ENCODE peak calls at places on chromosomes 4 and X, in four cellular contexts. M is neural progenitor cell, E is transverse colon, G is SK-N-SH. Q is an unnamed sample.

GRCh38 chr4:38049545-38050170 is 89.5 kb downstream of the PTTG2 start:
- DNase-seq in M (no peak), E (no peak), G (no peak), Q (no peak)

GRCh38 chr4:26953770-26954423 is 93.3 kb downstream of the STIM2 start:
- DNase-seq in M (no peak), E (no peak), G (no peak), Q (no peak)

GRCh38 chrX:12319012-12319519 is 180.8 kb downstream of the FRMPD4 start:
- DNase-seq in M (peak), E (no peak), G (no peak), Q (no peak)

GRCh38 chrX:13283968-13284914 is 35.6 kb downstream of the ATXN3L start:
- DNase-seq in M (peak), E (no peak), G (no peak), Q (no peak)

GRCh38 chr4:56215901-56216300 is 171.4 kb downstream of the AASDH start:
- DNase-seq in M (no peak), E (peak), G (peak), Q (no peak)

GRCh38 chr4:187208641-187209040 is 485.0 kb upstream of the FAT1 start:
- DNase-seq in M (no peak), E (no peak), G (no peak), Q (no peak)

GRCh38 chr4:169070071-169070894 is 60.2 kb upstream of the CBR4 start:
- DNase-seq in M (peak), E (peak), G (no peak), Q (no peak)

GRCh38 chr4:89509708-89510269 is 202.2 kb upstream of the GPRIN3 start:
- DNase-seq in M (no peak), E (no peak), G (no peak), Q (no peak)

GRCh38 chrX:145405012-145405411 is 157.7 kb downstream of the SPANXN1 start:
- DNase-seq in M (peak), E (no peak), G (peak), Q (no peak)

GRCh38 chr4:123750044-123750443 is 353.4 kb downstream of the SPRY1 start:
- DNase-seq in M (peak), E (no peak), G (no peak), Q (no peak)

GRCh38 chr4:100876546-100876945 is 358.7 kb upstream of the EMCN start:
- DNase-seq in M (no peak), E (no peak), G (no peak), Q (no peak)

GRCh38 chrX:69137911-69138310 is 27.3 kb downstream of the PJA1 start:
- DNase-seq in M (no peak), E (no peak), G (no peak), Q (no peak)

GRCh38 chrX:28586891-28587635 is at the start of gene IL1RAPL1:
- DNase-seq in M (peak), E (no peak), G (no peak), Q (no peak)
- TF ChIP-seq CTCF in M (peak), E (no peak), G (peak), Q (no peak)

GRCh38 chr4:92183825-92184224 is 119.9 kb upstream of the GRID2 start:
- DNase-seq in M (no peak), E (no peak), G (no peak), Q (peak)

GRCh38 chr4:92186239-92186638 is 117.5 kb upstream of the GRID2 start:
- DNase-seq in M (no peak), E (no peak), G (no peak), Q (no peak)

GRCh38 chr4:92182736-92183407 is 120.9 kb upstream of the GRID2 start:
- DNase-seq in M (no peak), E (no peak), G (peak), Q (no peak)

GRCh38 chr4:92184566-92184965 is 119.2 kb upstream of the GRID2 start:
- DNase-seq in M (no peak), E (no peak), G (no peak), Q (no peak)

GRCh38 chr4:92182006-92182735 is 121.6 kb upstream of the GRID2 start:
- DNase-seq in M (no peak), E (no peak), G (no peak), Q (no peak)
- H3K27ac ChIP-seq in M (no peak), E (no peak), G (no peak), Q (no peak)

GRCh38 chr4:154549894-154550790 is at the start of gene PLRG1:
- DNase-seq in M (peak), E (peak), G (peak), Q (peak)
- TF ChIP-seq CTCF in M (no peak), E (peak), G (no peak), Q (peak)

DNA sequence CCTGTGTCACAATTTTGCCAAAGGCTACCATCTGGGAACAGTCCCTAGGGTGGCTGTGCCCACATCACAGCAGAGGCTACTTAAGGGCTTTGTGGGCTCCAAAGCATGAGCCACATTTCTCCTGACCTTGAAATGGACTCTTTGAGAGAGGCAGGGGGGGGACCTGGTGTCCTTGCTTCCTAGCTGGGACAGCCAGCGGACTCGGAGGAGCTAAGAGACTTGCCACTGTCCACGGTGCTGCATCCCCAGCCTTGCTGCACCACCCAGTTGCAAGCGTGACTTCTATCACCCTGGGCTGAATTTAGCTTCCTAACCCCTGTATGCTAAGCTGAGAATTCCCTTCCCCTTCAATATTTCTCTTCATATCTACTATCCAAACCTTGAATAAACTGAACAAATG is 99.0 kb downstream of the PHKA2 start:
- DNase-seq in M (no peak), E (no peak), G (no peak), Q (no peak)
- H3K27ac ChIP-seq in M (no peak), E (no peak), G (no peak), Q (no peak)

DNA sequence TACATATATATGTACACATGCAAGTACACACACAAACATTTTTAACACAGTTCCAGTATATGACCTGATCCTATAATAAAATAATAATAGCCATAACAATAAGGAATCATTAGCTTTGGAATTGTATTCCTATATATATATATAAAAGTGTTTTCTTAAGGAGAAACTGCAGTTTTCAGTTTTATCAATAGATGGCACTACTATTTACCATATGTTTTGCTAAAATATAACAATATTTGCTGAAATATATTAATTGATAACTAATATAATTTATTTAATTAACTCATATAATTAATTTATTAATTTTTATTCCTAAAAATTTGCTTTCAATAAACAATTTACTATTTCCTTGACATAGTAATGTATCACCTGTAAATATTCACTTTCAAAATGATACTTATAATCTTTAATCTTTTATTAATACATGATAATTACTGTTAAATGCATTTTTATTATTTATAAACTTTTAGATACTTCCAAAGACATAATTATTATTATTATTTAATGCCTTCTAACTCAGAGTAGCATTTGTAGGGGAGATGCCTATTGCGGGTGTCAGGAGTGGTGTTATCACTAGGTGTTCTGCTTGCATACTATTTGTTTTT is 599.5 kb downstream of the FSTL5 start:
- DNase-seq in M (no peak), E (no peak), G (no peak), Q (no peak)
- TF ChIP-seq CTCF in M (peak), E (peak), G (peak), Q (no peak)

GRCh38 chr4:140047017-140047640 is 106.9 kb downstream of the MAML3 start:
- DNase-seq in M (peak), E (no peak), G (no peak), Q (peak)
- H3K27ac ChIP-seq in M (peak), E (no peak), G (peak), Q (peak)

GRCh38 chr4:23368081-23368697 is 521.7 kb downstream of the PPARGC1A start:
- DNase-seq in M (peak), E (peak), G (peak), Q (no peak)
- TF ChIP-seq CTCF in M (peak), E (peak), G (peak), Q (peak)

GRCh38 chr4:159127745-159128518 is 25.1 kb downstream of the RAPGEF2 start:
- DNase-seq in M (no peak), E (no peak), G (no peak), Q (no peak)
- H3K27ac ChIP-seq in M (no peak), E (peak), G (no peak), Q (no peak)

GRCh38 chr4:98092833-98093439 is 50.3 kb downstream of the STPG2 start:
- DNase-seq in M (peak), E (no peak), G (no peak), Q (no peak)
- TF ChIP-seq CTCF in M (peak), E (peak), G (peak), Q (peak)

DNA sequence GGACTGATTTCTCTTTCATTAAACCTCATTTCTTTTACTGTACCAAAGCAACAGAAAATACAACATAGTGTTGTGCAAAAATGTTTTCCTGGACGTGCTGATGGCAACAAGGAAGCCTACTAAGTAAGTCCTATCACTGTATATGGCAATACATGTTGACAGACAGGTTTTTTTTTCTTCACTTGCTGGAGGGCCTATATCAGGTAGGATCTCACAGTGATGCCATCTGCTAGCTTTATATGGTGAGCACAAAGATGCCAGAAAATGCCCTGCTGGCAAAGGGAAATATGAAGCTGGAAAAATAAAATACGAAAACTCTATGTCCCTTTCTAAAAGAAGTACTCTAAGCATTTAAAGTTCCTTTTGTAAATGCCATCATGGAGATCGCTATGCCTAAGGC is 119.0 kb upstream of the PDLIM3 start:
- DNase-seq in M (no peak), E (no peak), G (no peak), Q (no peak)
- H3K27ac ChIP-seq in M (no peak), E (peak), G (no peak), Q (peak)

Q was measured in psoas muscle.